ENCODE peak calls at places on chromosome 1, in six cellular contexts. One of them, this sample, is unnamed.
A peak's percentile ranks its signal among the peaks of the same experiment; 100 is the strongest.

GRCh38 chr1:156697481-156697880 is 7.9 kb downstream of the CRABP2 start:
- DNase-seq in small intestine: no peak
- DNase-seq in fibroblast of lung: no peak
- DNase-seq in pancreas: no peak
- DNase-seq in stomach: no peak
- DNase-seq in breast epithelium: no peak
- DNase-seq in this sample: no peak

GRCh38 chr1:22041505-22041904 is 11.0 kb upstream of the CDC42 start:
- DNase-seq in small intestine: no peak
- DNase-seq in fibroblast of lung: no peak
- DNase-seq in pancreas: no peak
- DNase-seq in stomach: no peak
- DNase-seq in breast epithelium: no peak
- DNase-seq in this sample: no peak

GRCh38 chr1:245198755-245199516 is 44.2 kb downstream of the KIF26B start:
- DNase-seq in small intestine: no peak
- DNase-seq in fibroblast of lung: no peak
- DNase-seq in pancreas: no peak
- DNase-seq in stomach: no peak
- DNase-seq in breast epithelium: no peak
- DNase-seq in this sample: no peak

GRCh38 chr1:229341811-229342304 is 989 bp downstream of the CCSAP start:
- DNase-seq in small intestine: no peak
- DNase-seq in fibroblast of lung: peak; percentile 22
- DNase-seq in pancreas: no peak
- DNase-seq in stomach: no peak
- DNase-seq in breast epithelium: no peak
- DNase-seq in this sample: no peak

GRCh38 chr1:21626921-21627339 is 42.2 kb downstream of the RAP1GAP start:
- DNase-seq in small intestine: no peak
- DNase-seq in fibroblast of lung: no peak
- DNase-seq in pancreas: peak; percentile 17
- DNase-seq in stomach: peak; percentile 58
- DNase-seq in breast epithelium: no peak
- DNase-seq in this sample: no peak

GRCh38 chr1:70546726-70547125 is 135.7 kb downstream of the CTH start:
- DNase-seq in small intestine: no peak
- DNase-seq in fibroblast of lung: no peak
- DNase-seq in pancreas: no peak
- DNase-seq in stomach: no peak
- DNase-seq in breast epithelium: no peak
- DNase-seq in this sample: no peak

GRCh38 chr1:12745126-12745991 is 641 bp upstream of the CFAP107 start:
- DNase-seq in small intestine: no peak
- DNase-seq in fibroblast of lung: peak; percentile 4
- DNase-seq in pancreas: no peak
- DNase-seq in stomach: no peak
- DNase-seq in breast epithelium: no peak
- DNase-seq in this sample: no peak

GRCh38 chr1:79042117-79042516 is 35.6 kb upstream of the ADGRL4 start:
- DNase-seq in small intestine: no peak
- DNase-seq in fibroblast of lung: peak; percentile 40
- DNase-seq in pancreas: no peak
- DNase-seq in stomach: no peak
- DNase-seq in breast epithelium: no peak
- DNase-seq in this sample: no peak

GRCh38 chr1:219676012-219676770 is 63.3 kb upstream of the ZC3H11B start:
- DNase-seq in small intestine: no peak
- DNase-seq in fibroblast of lung: no peak
- DNase-seq in pancreas: no peak
- DNase-seq in stomach: no peak
- DNase-seq in breast epithelium: no peak
- DNase-seq in this sample: no peak

GRCh38 chr1:220803401-220804201 is 16.9 kb downstream of the MTARC1 start:
- DNase-seq in small intestine: peak; percentile 46
- DNase-seq in fibroblast of lung: peak; percentile 65
- DNase-seq in pancreas: no peak
- DNase-seq in stomach: no peak
- DNase-seq in breast epithelium: no peak
- DNase-seq in this sample: no peak

GRCh38 chr1:47656719-47657685 is 219.2 kb downstream of the FOXD2 start:
- DNase-seq in small intestine: no peak
- DNase-seq in fibroblast of lung: peak; percentile 81
- DNase-seq in pancreas: no peak
- DNase-seq in stomach: peak; percentile 25
- DNase-seq in breast epithelium: no peak
- DNase-seq in this sample: no peak

GRCh38 chr1:228801068-228801467 is 65.8 kb downstream of the RHOU start:
- DNase-seq in small intestine: no peak
- DNase-seq in fibroblast of lung: no peak
- DNase-seq in pancreas: no peak
- DNase-seq in stomach: no peak
- DNase-seq in breast epithelium: no peak
- DNase-seq in this sample: no peak

GRCh38 chr1:9425859-9426258 is 113.4 kb upstream of the SLC25A33 start:
- DNase-seq in small intestine: no peak
- DNase-seq in fibroblast of lung: no peak
- DNase-seq in pancreas: no peak
- DNase-seq in stomach: no peak
- DNase-seq in breast epithelium: no peak
- DNase-seq in this sample: no peak

GRCh38 chr1:241706967-241707366 is 54.9 kb downstream of the WDR64 start:
- DNase-seq in small intestine: no peak
- DNase-seq in fibroblast of lung: no peak
- DNase-seq in pancreas: no peak
- DNase-seq in stomach: no peak
- DNase-seq in breast epithelium: no peak
- DNase-seq in this sample: no peak

GRCh38 chr1:168304865-168305264 is 24.2 kb downstream of the TBX19 start:
- DNase-seq in small intestine: no peak
- DNase-seq in fibroblast of lung: no peak
- DNase-seq in pancreas: no peak
- DNase-seq in stomach: no peak
- DNase-seq in breast epithelium: no peak
- DNase-seq in this sample: no peak

GRCh38 chr1:28036431-28036830 is 52.0 kb downstream of the EYA3 start:
- DNase-seq in small intestine: peak; percentile 32
- DNase-seq in fibroblast of lung: no peak
- DNase-seq in pancreas: no peak
- DNase-seq in stomach: no peak
- DNase-seq in breast epithelium: no peak
- DNase-seq in this sample: no peak

DNA sequence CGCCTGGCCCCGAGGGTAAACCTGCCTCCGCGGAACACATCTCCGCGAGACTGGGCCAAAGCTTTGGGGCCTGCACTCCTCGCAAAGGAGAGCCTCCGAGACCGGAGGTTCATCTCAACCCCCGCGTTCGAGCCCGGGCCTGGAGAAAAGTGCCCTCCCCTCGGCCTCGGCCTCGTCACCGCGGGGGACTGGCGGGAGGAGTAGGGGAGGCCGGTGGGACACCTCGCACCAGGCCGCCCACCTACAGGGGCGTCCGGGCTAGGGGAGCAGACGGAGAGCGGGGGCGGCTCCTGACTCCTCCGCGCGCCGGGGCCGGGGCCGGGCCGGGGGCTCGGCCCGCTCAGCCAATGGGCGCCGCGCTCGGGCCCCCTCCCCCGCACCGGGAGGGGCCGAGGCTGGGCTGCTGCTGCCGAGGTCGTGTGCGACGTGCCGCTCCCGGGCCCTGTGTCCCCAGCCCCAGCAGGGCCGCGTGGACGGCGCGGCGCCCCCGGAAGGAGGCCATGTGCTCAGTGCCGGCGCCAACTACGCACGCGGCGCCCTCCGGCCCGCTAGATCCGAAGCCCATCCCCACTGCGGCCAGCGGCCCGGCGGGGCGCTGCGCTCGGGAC is 684 bp downstream of the SLC2A1 start:
- DNase-seq in small intestine: no peak
- DNase-seq in fibroblast of lung: peak; percentile 38
- DNase-seq in pancreas: peak; percentile 57
- DNase-seq in stomach: peak; percentile 46
- DNase-seq in breast epithelium: peak; percentile 67
- DNase-seq in this sample: no peak
- H3K4me1 ChIP-seq in small intestine: no peaks in the 10 kb centered on the region
- H3K4me1 ChIP-seq in fibroblast of lung: peaks cover 11% of the 10 kb centered on the region
- H3K4me1 ChIP-seq in pancreas: no peaks in the 10 kb centered on the region
- H3K4me1 ChIP-seq in stomach: peaks cover 85% of the 10 kb centered on the region
- H3K4me1 ChIP-seq in breast epithelium: peaks cover 7% of the 10 kb centered on the region
- H3K4me1 ChIP-seq in this sample: peaks cover 13% of the 10 kb centered on the region

DNA sequence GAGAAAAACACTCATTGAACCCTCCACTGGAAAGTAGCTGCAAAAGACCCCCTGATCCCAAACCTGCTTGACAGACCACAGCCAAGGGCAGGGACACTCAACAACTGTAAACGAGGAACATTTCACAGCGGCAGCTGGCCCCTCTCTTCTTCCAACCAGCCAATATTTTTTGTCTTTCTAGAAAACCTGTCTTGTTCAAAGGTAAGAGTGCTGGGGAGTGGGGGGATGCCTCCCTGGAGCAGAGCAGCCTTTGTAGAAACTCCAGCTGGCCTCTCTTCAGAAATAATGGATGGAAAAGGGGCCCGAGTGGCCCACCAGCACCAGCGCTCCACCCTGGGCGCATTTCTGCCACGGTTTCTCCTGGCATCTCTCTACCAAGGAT is 384.0 kb downstream of the RRAGC start:
- DNase-seq in small intestine: no peak
- DNase-seq in fibroblast of lung: no peak
- DNase-seq in pancreas: no peak
- DNase-seq in stomach: no peak
- DNase-seq in breast epithelium: no peak
- DNase-seq in this sample: no peak
- H3K4me3 ChIP-seq in small intestine: peak overlapping the region; percentile 19
- H3K4me3 ChIP-seq in fibroblast of lung: no peak overlapping the region
- H3K4me3 ChIP-seq in pancreas: no peak overlapping the region
- H3K4me3 ChIP-seq in stomach: no peak overlapping the region
- H3K4me3 ChIP-seq in breast epithelium: no peak overlapping the region
- H3K4me3 ChIP-seq in this sample: no peak overlapping the region

DNA sequence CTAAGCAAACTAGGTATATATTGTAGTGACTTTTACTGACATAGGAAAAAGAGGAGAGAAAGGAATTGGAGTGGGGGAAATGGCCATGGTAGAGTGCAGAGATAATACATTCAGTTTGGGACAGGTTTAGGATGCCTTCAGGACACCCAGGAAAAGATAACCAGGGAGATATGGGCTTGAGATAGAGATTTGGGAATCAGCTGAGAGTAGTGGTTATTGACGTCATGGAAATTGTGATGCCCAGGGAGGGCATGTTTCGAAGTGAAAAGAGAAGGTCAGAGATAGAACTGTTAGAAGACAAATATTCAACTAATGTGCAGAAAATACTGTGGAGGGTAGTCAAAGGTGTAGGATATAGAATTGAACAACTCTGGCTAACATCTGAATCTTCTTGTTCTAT is 40.6 kb downstream of the CAMSAP2 start:
- DNase-seq in small intestine: no peak
- DNase-seq in fibroblast of lung: no peak
- DNase-seq in pancreas: no peak
- DNase-seq in stomach: no peak
- DNase-seq in breast epithelium: no peak
- DNase-seq in this sample: no peak
- H3K4me1 ChIP-seq in small intestine: no peaks in the 10 kb centered on the region
- H3K4me1 ChIP-seq in fibroblast of lung: peaks cover 3% of the 10 kb centered on the region
- H3K4me1 ChIP-seq in pancreas: no peaks in the 10 kb centered on the region
- H3K4me1 ChIP-seq in stomach: peaks cover 33% of the 10 kb centered on the region
- H3K4me1 ChIP-seq in breast epithelium: no peaks in the 10 kb centered on the region
- H3K4me1 ChIP-seq in this sample: peaks cover 2% of the 10 kb centered on the region

GRCh38 chr1:23910553-23911246 is 2.5 kb downstream of the CNR2 start:
- DNase-seq in small intestine: no peak
- DNase-seq in fibroblast of lung: no peak
- DNase-seq in pancreas: no peak
- DNase-seq in stomach: no peak
- DNase-seq in breast epithelium: no peak
- DNase-seq in this sample: no peak
- H3K4me3 ChIP-seq in small intestine: no peak overlapping the region
- H3K4me3 ChIP-seq in fibroblast of lung: no peak overlapping the region
- H3K4me3 ChIP-seq in pancreas: no peak overlapping the region
- H3K4me3 ChIP-seq in stomach: no peak overlapping the region
- H3K4me3 ChIP-seq in breast epithelium: no peak overlapping the region
- H3K4me3 ChIP-seq in this sample: no peak overlapping the region

GRCh38 chr1:31434979-31435378 is 22.0 kb downstream of the SERINC2 start:
- DNase-seq in small intestine: no peak
- DNase-seq in fibroblast of lung: no peak
- DNase-seq in pancreas: no peak
- DNase-seq in stomach: peak; percentile 24
- DNase-seq in breast epithelium: no peak
- DNase-seq in this sample: no peak
- H3K4me1 ChIP-seq in small intestine: no peaks in the 10 kb centered on the region
- H3K4me1 ChIP-seq in fibroblast of lung: no peaks in the 10 kb centered on the region
- H3K4me1 ChIP-seq in pancreas: no peaks in the 10 kb centered on the region
- H3K4me1 ChIP-seq in stomach: no peaks in the 10 kb centered on the region
- H3K4me1 ChIP-seq in breast epithelium: no peaks in the 10 kb centered on the region
- H3K4me1 ChIP-seq in this sample: no peaks in the 10 kb centered on the region